ENCODE peak calls at places on chromosomes 7 and 10, in nine cellular contexts. B is CD8-positive, alpha-beta memory T cell; X is NAMALWA; S is HTR-8/SVneo; G is sigmoid colon; D is psoas muscle; K is CD8-positive, alpha-beta T cell; Y is left colon; Z is ureter. O is an unnamed sample.

GRCh38 chr7:50362712-50363282 is 58.3 kb downstream of the IKZF1 start:
- DNase-seq in B (peak; percentile 64), X (no peak), S (no peak), G (no peak), D (no peak), K (peak; percentile 53), Y (no peak), Z (no peak), O (no peak)

GRCh38 chr7:47326220-47326619 is 255.7 kb downstream of the TNS3 start:
- DNase-seq in B (no peak), X (no peak), S (peak; percentile 17), G (no peak), D (no peak), K (no peak), Y (no peak), Z (no peak), O (peak; percentile 83)

GRCh38 chr7:148275359-148275890 is 315.1 kb upstream of the C7orf33 start:
- DNase-seq in B (no peak), X (no peak), S (no peak), G (no peak), D (no peak), K (no peak), Y (no peak), Z (peak; percentile 23), O (no peak)

GRCh38 chr10:68564712-68565111 is 4.6 kb downstream of the TET1 start:
- DNase-seq in B (no peak), X (no peak), S (no peak), G (no peak), D (no peak), K (no peak), Y (no peak), Z (no peak), O (no peak)

GRCh38 chr7:100951172-100951571 is 1.8 kb downstream of the MUC3A start:
- DNase-seq in B (no peak), X (no peak), S (no peak), G (no peak), D (no peak), K (no peak), Y (no peak), Z (no peak), O (no peak)

GRCh38 chr10:6033954-6034353 is 28.2 kb downstream of the IL2RA start:
- DNase-seq in B (no peak), X (no peak), S (peak; percentile 12), G (peak; percentile 20), D (no peak), K (no peak), Y (no peak), Z (peak; percentile 39), O (peak; percentile 3)

GRCh38 chr7:94559972-94560371 is 50.4 kb downstream of the CASD1 start:
- DNase-seq in B (no peak), X (no peak), S (no peak), G (no peak), D (no peak), K (no peak), Y (no peak), Z (no peak), O (no peak)

GRCh38 chr7:3370068-3370704 is 69.1 kb downstream of the SDK1 start:
- DNase-seq in B (no peak), X (no peak), S (no peak), G (no peak), D (no peak), K (no peak), Y (no peak), Z (no peak), O (no peak)

GRCh38 chr7:128020161-128020560 is 11.1 kb downstream of the LRRC4 start:
- DNase-seq in B (no peak), X (peak; percentile 68), S (no peak), G (no peak), D (no peak), K (no peak), Y (no peak), Z (no peak), O (no peak)

GRCh38 chr10:78621183-78621789 is 447.5 kb upstream of the ZMIZ1 start:
- DNase-seq in B (no peak), X (no peak), S (no peak), G (no peak), D (no peak), K (no peak), Y (no peak), Z (no peak), O (peak; percentile 63)

GRCh38 chr10:98694014-98694413 is 247.3 kb upstream of the HPS1 start:
- DNase-seq in B (no peak), X (no peak), S (no peak), G (no peak), D (no peak), K (no peak), Y (no peak), Z (no peak), O (no peak)

GRCh38 chr10:107436568-107436967 is 272.1 kb upstream of the SORCS1 start:
- DNase-seq in B (no peak), X (no peak), S (no peak), G (no peak), D (no peak), K (no peak), Y (no peak), Z (no peak), O (no peak)

GRCh38 chr7:103113164-103113563 is 35.7 kb downstream of the NAPEPLD start:
- DNase-seq in B (no peak), X (no peak), S (peak; percentile 7), G (no peak), D (no peak), K (no peak), Y (no peak), Z (no peak), O (peak; percentile 28)

GRCh38 chr7:89623018-89623672 is 531.1 kb upstream of the STEAP1 start:
- DNase-seq in B (no peak), X (peak; percentile 83), S (peak; percentile 0), G (no peak), D (no peak), K (no peak), Y (no peak), Z (no peak), O (peak; percentile 14)

GRCh38 chr10:77325233-77325537 is 312.4 kb downstream of the KCNMA1 start:
- DNase-seq in B (no peak), X (no peak), S (no peak), G (no peak), D (no peak), K (no peak), Y (peak; percentile 19), Z (no peak), O (no peak)

GRCh38 chr7:1601956-1602355 is 32.1 kb upstream of the PSMG3 start:
- DNase-seq in B (no peak), X (no peak), S (no peak), G (no peak), D (no peak), K (no peak), Y (no peak), Z (no peak), O (no peak)

GRCh38 chr7:47979145-47979831 is at the start of gene HUS1:
- DNase-seq in B (peak; percentile 85), X (peak; percentile 99), S (peak; percentile 87), G (peak; percentile 97), D (peak; percentile 93), K (peak; percentile 89), Y (peak; percentile 93), Z (peak; percentile 90), O (peak; percentile 34)

GRCh38 chr10:49593564-49593875 is 16.6 kb upstream of the SLC18A3 start:
- DNase-seq in B (no peak), X (no peak), S (no peak), G (no peak), D (no peak), K (no peak), Y (no peak), Z (no peak), O (no peak)

GRCh38 chr10:113746188-113746950 is 5.1 kb upstream of the PLEKHS1 start:
- DNase-seq in B (no peak), X (no peak), S (peak; percentile 20), G (no peak), D (no peak), K (no peak), Y (peak; percentile 89), Z (peak; percentile 48), O (no peak)

GRCh38 chr10:121975295-121976086 is 474 bp upstream of the NSMCE4A start:
- DNase-seq in B (no peak), X (no peak), S (no peak), G (no peak), D (no peak), K (no peak), Y (no peak), Z (no peak), O (no peak)

GRCh38 chr10:74957199-74958084 is 131.0 kb downstream of the KAT6B start:
- DNase-seq in B (no peak), X (no peak), S (no peak), G (no peak), D (no peak), K (no peak), Y (no peak), Z (no peak), O (no peak)

GRCh38 chr10:89296227-89296648 is 5.6 kb upstream of the IFIT2 start:
- DNase-seq in B (no peak), X (peak; percentile 46), S (no peak), G (no peak), D (no peak), K (no peak), Y (no peak), Z (no peak), O (no peak)

GRCh38 chr7:128266891-128267839 is 26.1 kb downstream of the LEP start:
- DNase-seq in B (no peak), X (no peak), S (peak; percentile 24), G (peak; percentile 86), D (peak; percentile 50), K (no peak), Y (peak; percentile 50), Z (peak; percentile 85), O (peak; percentile 70)

GRCh38 chr7:122942765-122943164 is 52.7 kb downstream of the TAS2R16 start:
- DNase-seq in B (no peak), X (no peak), S (no peak), G (no peak), D (no peak), K (no peak), Y (no peak), Z (no peak), O (no peak)

GRCh38 chr7:156497776-156498509 is 142.6 kb upstream of the RNF32 start:
- DNase-seq in B (no peak), X (no peak), S (no peak), G (no peak), D (no peak), K (no peak), Y (no peak), Z (no peak), O (no peak)

GRCh38 chr10:59578741-59579140 is 130.9 kb downstream of the SLC16A9 start:
- DNase-seq in B (no peak), X (no peak), S (no peak), G (no peak), D (no peak), K (no peak), Y (no peak), Z (no peak), O (no peak)

GRCh38 chr10:124117511-124117785 is 24.1 kb upstream of the CHST15 start:
- DNase-seq in B (no peak), X (no peak), S (no peak), G (no peak), D (no peak), K (no peak), Y (no peak), Z (no peak), O (no peak)

O was measured in retinal pigment epithelial cell.